ENCODE peak calls at places on chromosome 4, in seven cellular contexts. W is GM04504; X is activated CD4-positive, alpha-beta T cell treated with anti-CD3 and anti-CD28 coated beads, Interleukin-2, amount 10 ng/mL, durations not matched to agents 7 days and 5 days; F is 8988T; N is occipital lobe; V is activated naive CD4-positive, alpha-beta T cell treated with Interleukin-2 at 50 U/mL for 16 hours; G is cardiac fibroblast. Y is an unnamed sample.

GRCh38 chr4:20017035-20017434 is 234.7 kb upstream of the SLIT2 start:
- DNase-seq in W (peak; percentile 82), X (no peak), F (no peak), N (no peak), V (no peak), G (peak; percentile 83), Y (no peak)

GRCh38 chr4:152380919-152381318 is 155.0 kb downstream of the FBXW7 start:
- DNase-seq in W (no peak), X (no peak), F (no peak), N (no peak), V (no peak), G (no peak), Y (no peak)

GRCh38 chr4:114103908-114104307 is 124.5 kb upstream of the ARSJ start:
- DNase-seq in W (no peak), X (no peak), F (no peak), N (no peak), V (no peak), G (no peak), Y (no peak)

GRCh38 chr4:185145572-185145971 is 2.5 kb downstream of the SLC25A4 start:
- DNase-seq in W (no peak), X (no peak), F (no peak), N (no peak), V (no peak), G (peak; percentile 20), Y (no peak)

GRCh38 chr4:190121759-190122158 is 51.8 kb upstream of the DUX4 start:
- DNase-seq in W (no peak), X (no peak), F (peak; percentile 12), N (no peak), V (no peak), G (no peak), Y (no peak)

GRCh38 chr4:163755013-163755412 is 260.5 kb downstream of the TMA16 start:
- DNase-seq in W (no peak), X (peak; percentile 19), F (no peak), N (no peak), V (no peak), G (no peak), Y (no peak)

GRCh38 chr4:51943221-51943620 is 76.9 kb downstream of the LRRC66 start:
- DNase-seq in W (no peak), X (no peak), F (no peak), N (no peak), V (no peak), G (peak; percentile 10), Y (no peak)

GRCh38 chr4:159258889-159259560 is 156.1 kb downstream of the RAPGEF2 start:
- DNase-seq in W (no peak), X (no peak), F (no peak), N (no peak), V (no peak), G (no peak), Y (no peak)

GRCh38 chr4:18366762-18367358 is 345.3 kb upstream of the LCORL start:
- DNase-seq in W (no peak), X (peak; percentile 8), F (no peak), N (no peak), V (no peak), G (peak; percentile 66), Y (no peak)

GRCh38 chr4:81095411-81095810 is 64.9 kb downstream of the BMP3 start:
- DNase-seq in W (no peak), X (no peak), F (no peak), N (no peak), V (no peak), G (no peak), Y (no peak)

GRCh38 chr4:123862812-123863211 is 466.2 kb downstream of the SPRY1 start:
- DNase-seq in W (no peak), X (no peak), F (no peak), N (no peak), V (no peak), G (no peak), Y (no peak)

GRCh38 chr4:38092701-38093100 is 132.5 kb downstream of the PTTG2 start:
- DNase-seq in W (no peak), X (no peak), F (no peak), N (no peak), V (no peak), G (no peak), Y (no peak)

GRCh38 chr4:71941001-71941400 is 90.8 kb upstream of the NPFFR2 start:
- DNase-seq in W (peak; percentile 3), X (no peak), F (no peak), N (no peak), V (no peak), G (peak; percentile 14), Y (no peak)

GRCh38 chr4:91596683-91597082 is 707.1 kb upstream of the GRID2 start:
- DNase-seq in W (no peak), X (no peak), F (no peak), N (no peak), V (no peak), G (no peak), Y (no peak)

GRCh38 chr4:178306565-178306964 is 864.3 kb upstream of the AGA start:
- DNase-seq in W (no peak), X (no peak), F (no peak), N (no peak), V (no peak), G (peak; percentile 2), Y (no peak)

GRCh38 chr4:188297873-188298272 is 158.6 kb downstream of the TRIML1 start:
- DNase-seq in W (no peak), X (no peak), F (no peak), N (no peak), V (no peak), G (peak; percentile 11), Y (no peak)

GRCh38 chr4:149815743-149816142 is at the start of gene IQCM:
- DNase-seq in W (no peak), X (no peak), F (no peak), N (no peak), V (no peak), G (no peak), Y (no peak)

GRCh38 chr4:169730564-169730963 is 27.2 kb downstream of the HPF1 start:
- DNase-seq in W (no peak), X (no peak), F (no peak), N (no peak), V (no peak), G (no peak), Y (no peak)

GRCh38 chr4:185792384-185793146 is 19.4 kb downstream of the SORBS2 start:
- DNase-seq in W (peak; percentile 48), X (no peak), F (peak; percentile 45), N (no peak), V (no peak), G (peak; percentile 95), Y (no peak)

GRCh38 chr4:45692131-45692530 is 431.7 kb downstream of the GABRG1 start:
- DNase-seq in W (no peak), X (no peak), F (no peak), N (no peak), V (no peak), G (no peak), Y (no peak)

GRCh38 chr4:90219822-90220221 is 92.6 kb downstream of the CCSER1 start:
- DNase-seq in W (no peak), X (no peak), F (no peak), N (no peak), V (no peak), G (no peak), Y (no peak)

GRCh38 chr4:121697626-121698025 is 846 bp upstream of the ANXA5 start:
- DNase-seq in W (no peak), X (no peak), F (no peak), N (no peak), V (no peak), G (no peak), Y (no peak)

GRCh38 chr4:159105063-159105414 is 2.2 kb downstream of the RAPGEF2 start:
- DNase-seq in W (no peak), X (no peak), F (no peak), N (no peak), V (no peak), G (peak; percentile 39), Y (no peak)

GRCh38 chr4:179624768-179625181 is 2182.5 kb upstream of the AGA start:
- DNase-seq in W (no peak), X (no peak), F (no peak), N (no peak), V (no peak), G (peak; percentile 10), Y (no peak)

GRCh38 chr4:187276786-187277408 is 553.2 kb upstream of the FAT1 start:
- DNase-seq in W (peak; percentile 8), X (no peak), F (no peak), N (no peak), V (no peak), G (no peak), Y (no peak)

GRCh38 chr4:38601244-38601915 is 62.6 kb upstream of the KLF3 start:
- DNase-seq in W (no peak), X (no peak), F (no peak), N (no peak), V (no peak), G (peak; percentile 76), Y (no peak)

GRCh38 chr4:62806786-62807185 is 1602.5 kb downstream of the TECRL start:
- DNase-seq in W (no peak), X (no peak), F (no peak), N (no peak), V (no peak), G (no peak), Y (no peak)